ENCODE peak calls at places on chromosomes 5 and 9, in six cellular contexts. X is stimulated activated CD4-positive, alpha-beta T cell treated with anti-CD3 and anti-CD28 coated beads, Interleukin-4, amount 100 ng/mL, for 4 hours; V is activated CD8-positive, alpha-beta T cell treated with anti-CD3 and anti-CD28 coated beads for 36 hours; M is stimulated activated CD8-positive, alpha-beta memory T cell treated with anti-CD3 and anti-CD28 coated beads, Interleukin-4, amount 100 ng/mL, for 1 hour; N is HT1080; T is activated CD4-positive, alpha-beta T cell treated with anti-CD3 and anti-CD28 coated beads, Interleukin-2, amount 10 ng/mL, durations not matched to agents 7 days and 5 days. G is an unnamed sample.

GRCh38 chr5:56900858-56901578 is 8.4 kb upstream of the SETD9 start:
- DNase-seq in M (no peak), V (peak; percentile 35), T (peak; percentile 55), X (no peak), N (peak; percentile 61), G (peak; percentile 73)

GRCh38 chr5:90636948-90637347 is 78.4 kb downstream of the ADGRV1 start:
- DNase-seq in M (no peak), N (no peak), X (no peak), T (no peak), V (no peak), G (no peak)

GRCh38 chr9:136978073-136978864 is 965 bp downstream of the PTGDS start:
- DNase-seq in V (peak; percentile 76), X (peak; percentile 54), M (peak; percentile 62), N (no peak), T (peak; percentile 75), G (peak; percentile 83)

GRCh38 chr9:137373611-137373980 is 49.4 kb downstream of the EXD3 start:
- DNase-seq in T (no peak), X (no peak), N (no peak), M (no peak), V (no peak), G (no peak)

GRCh38 chr5:53256746-53257145 is 147.2 kb upstream of the MOCS2 start:
- DNase-seq in T (no peak), X (no peak), V (no peak), N (peak; percentile 59), M (no peak), G (no peak)

GRCh38 chr5:122165574-122166021 is 36.3 kb downstream of the ZNF474 start:
- DNase-seq in T (no peak), M (no peak), V (no peak), X (no peak), N (no peak), G (no peak)

GRCh38 chr5:121968910-121969607 is 7.3 kb downstream of the SRFBP1 start:
- DNase-seq in T (no peak), N (peak; percentile 99), V (no peak), X (no peak), M (no peak), G (no peak)

GRCh38 chr9:120902824-120903608 is 23.6 kb downstream of the TRAF1 start:
- DNase-seq in V (peak; percentile 42), X (peak; percentile 11), T (no peak), N (no peak), M (no peak), G (no peak)

GRCh38 chr5:74294231-74294705 is 346.3 kb downstream of the ENC1 start:
- DNase-seq in N (peak; percentile 48), X (no peak), V (no peak), T (no peak), M (no peak), G (no peak)

GRCh38 chr9:846852-847251 is 5.4 kb downstream of the DMRT1 start:
- DNase-seq in X (no peak), T (no peak), M (no peak), N (peak; percentile 9), V (no peak), G (no peak)

GRCh38 chr5:83467315-83468044 is 4.1 kb upstream of the VCAN start:
- DNase-seq in N (no peak), T (no peak), V (no peak), M (no peak), X (no peak), G (no peak)

GRCh38 chr9:17986595-17986994 is 407.7 kb downstream of the SH3GL2 start:
- DNase-seq in M (no peak), N (no peak), T (no peak), X (no peak), V (no peak), G (no peak)

GRCh38 chr5:34930527-34930844 is 1.1 kb downstream of the DNAJC21 start:
- DNase-seq in V (no peak), M (no peak), X (no peak), N (no peak), T (no peak), G (peak; percentile 55)

GRCh38 chr9:23644906-23645305 is 181.1 kb downstream of the ELAVL2 start:
- DNase-seq in N (no peak), T (no peak), V (no peak), X (no peak), M (no peak), G (no peak)

GRCh38 chr5:79595086-79595485 is 17.2 kb upstream of the TENT2 start:
- DNase-seq in X (no peak), N (no peak), T (no peak), V (no peak), M (no peak), G (no peak)

GRCh38 chr5:139014726-139015125 is 139.6 kb upstream of the LRRTM2 start:
- DNase-seq in T (no peak), X (no peak), M (no peak), V (no peak), N (peak; percentile 84), G (no peak)

GRCh38 chr9:93819905-93820304 is 135.2 kb downstream of the BARX1 start:
- DNase-seq in T (no peak), M (no peak), X (no peak), V (no peak), N (no peak), G (no peak)

GRCh38 chr9:3331801-3332200 is 194.0 kb downstream of the RFX3 start:
- DNase-seq in V (peak; percentile 24), T (no peak), M (no peak), X (no peak), N (peak; percentile 21), G (peak; percentile 11)

GRCh38 chr5:173917788-173918786 is 29.9 kb downstream of the CPEB4 start:
- DNase-seq in X (peak; percentile 46), T (peak; percentile 69), N (peak; percentile 69), V (peak; percentile 71), M (peak; percentile 18), G (peak; percentile 84)

GRCh38 chr5:170420809-170421412 is 31.7 kb upstream of the KCNMB1 start:
- DNase-seq in M (no peak), T (peak; percentile 66), V (peak; percentile 72), N (peak; percentile 61), X (peak; percentile 31), G (peak; percentile 74)

GRCh38 chr9:135179976-135180375 is 92.5 kb downstream of the OLFM1 start:
- DNase-seq in V (no peak), N (no peak), M (no peak), T (no peak), X (no peak), G (no peak)

GRCh38 chr5:88045931-88046461 is 222.6 kb downstream of the TMEM161B start:
- DNase-seq in T (no peak), M (no peak), N (peak; percentile 38), V (no peak), X (no peak), G (no peak)